ENCODE peak calls at places on chromosomes 12 and 14, in six cellular contexts. Z is brain microvascular endothelial cell, D is GM10248, F is NCI-H1930, N is neural progenitor cell, M is NCI-H460. W is an unnamed sample.

GRCh38 chr14:59438148-59438766 is 26.9 kb downstream of the GPR135 start:
- DNase-seq in Z (peak; percentile 79), D (no peak), N (no peak), F (no peak), M (no peak), W (no peak)

GRCh38 chr12:113955109-113955970 is 10.8 kb downstream of the RBM19 start:
- DNase-seq in M (peak; percentile 56), N (peak; percentile 62), F (no peak), Z (peak; percentile 16), D (no peak), W (no peak)

GRCh38 chr12:40137252-40137651 is 31.4 kb upstream of the SLC2A13 start:
- DNase-seq in N (no peak), F (no peak), Z (peak; percentile 3), M (no peak), D (peak; percentile 7), W (no peak)

GRCh38 chr12:117034249-117034648 is 65.0 kb downstream of the TESC start:
- DNase-seq in F (no peak), D (no peak), M (no peak), Z (no peak), N (no peak), W (no peak)

GRCh38 chr14:34465069-34465859 is 3.2 kb upstream of the SPTSSA start:
- DNase-seq in M (no peak), F (no peak), D (no peak), Z (peak; percentile 21), N (peak; percentile 9), W (peak; percentile 15)

GRCh38 chr12:117151195-117152031 is 38.9 kb downstream of the FBXO21 start:
- DNase-seq in N (peak; percentile 88), D (no peak), M (peak; percentile 87), F (peak; percentile 59), Z (peak; percentile 52), W (peak; percentile 90)

GRCh38 chr12:118866346-118866745 is 115.0 kb upstream of the SRRM4 start:
- DNase-seq in Z (no peak), F (no peak), M (no peak), N (peak; percentile 62), D (no peak), W (peak; percentile 68)

GRCh38 chr14:68659021-68659931 is 133.6 kb downstream of the ZFP36L1 start:
- DNase-seq in D (no peak), N (no peak), Z (no peak), F (no peak), M (no peak), W (peak; percentile 92)